ENCODE peak calls at places on chromosomes 3 and 15, in six cellular contexts. O is psoas muscle; F is T-helper 9 cell; B is stimulated activated CD4-positive, alpha-beta T cell treated with anti-CD3 and anti-CD28 coated beads, Interleukin-1b, Interleukin-23, amount 100 ng/mL, for 1 hour; P is stimulated activated CD8-positive, alpha-beta memory T cell treated with anti-CD3 and anti-CD28 coated beads, Interleukin-12 subunit alpha, Interleukin-12 subunit beta, amount 100 ng/mL, for 4 hours; S is stimulated activated naive B cell treated with anti-CD40 and anti-IgM and Interleukin-4, amounts not matched to agents 10 μg/mL and 1 μg/mL and 100 μg/mL, for 72 hours. E is an unnamed sample.

GRCh38 chr3:61809879-61810278 is 248.5 kb downstream of the PTPRG start:
- DNase-seq in O (peak), F (no peak), B (no peak), P (no peak), S (no peak), E (no peak)

GRCh38 chr15:61480295-61480694 is 251.2 kb upstream of the RORA start:
- DNase-seq in O (no peak), F (no peak), B (no peak), P (no peak), S (no peak), E (no peak)

GRCh38 chr15:73602444-73602843 is 30.7 kb downstream of the NPTN start:
- DNase-seq in O (no peak), F (no peak), B (no peak), P (no peak), S (no peak), E (no peak)

GRCh38 chr15:61151791-61152190 is 77.3 kb downstream of the RORA start:
- DNase-seq in O (no peak), F (no peak), B (no peak), P (no peak), S (no peak), E (no peak)

GRCh38 chr3:46389306-46389705 is 17.6 kb downstream of the CCR5AS start:
- DNase-seq in O (no peak), F (no peak), B (no peak), P (no peak), S (no peak), E (no peak)

GRCh38 chr3:112390783-112391641 is 58.1 kb downstream of the CD200 start:
- DNase-seq in O (no peak), F (no peak), B (no peak), P (no peak), S (no peak), E (no peak)

GRCh38 chr3:189394599-189395121 is 222.9 kb downstream of the TPRG1 start:
- DNase-seq in O (no peak), F (no peak), B (no peak), P (no peak), S (no peak), E (peak)

GRCh38 chr3:62159693-62160092 is 213.7 kb downstream of the FEZF2 start:
- DNase-seq in O (peak), F (no peak), B (no peak), P (no peak), S (no peak), E (no peak)

GRCh38 chr15:101052681-101053121 is 133.5 kb downstream of the LRRK1 start:
- DNase-seq in O (no peak), F (no peak), B (no peak), P (no peak), S (no peak), E (no peak)